ENCODE peak calls at places on chromosomes 4 and X, in four cellular contexts. M is neural progenitor cell, Z is GM23248, P is mesenchymal stem cell. U is an unnamed sample.

GRCh38 chrX:40182095-40182494 is 84.3 kb upstream of the BCOR start:
- DNase-seq in M (no peak), Z (no peak), P (no peak), U (no peak)

GRCh38 chr4:22778547-22779163 is 85.9 kb downstream of the GBA3 start:
- DNase-seq in M (no peak), Z (no peak), P (no peak), U (no peak)

GRCh38 chr4:89712141-89712540 is 124.8 kb downstream of the SNCA start:
- DNase-seq in M (no peak), Z (peak), P (no peak), U (no peak)

GRCh38 chrX:134480061-134480460 is 20.1 kb downstream of the HPRT1 start:
- DNase-seq in M (no peak), Z (peak), P (no peak), U (no peak)

GRCh38 chrX:16695079-16695676 is 17.3 kb downstream of the CTPS2 start:
- DNase-seq in M (peak), Z (peak), P (peak), U (peak)

GRCh38 chrX:134936542-134936941 is 54.2 kb upstream of the SMIM10 start:
- DNase-seq in M (no peak), Z (peak), P (peak), U (peak)

GRCh38 chrX:154000051-154000450 is 19.7 kb downstream of the IRAK1 start:
- DNase-seq in M (no peak), Z (no peak), P (no peak), U (no peak)

GRCh38 chr4:146342600-146343192 is 128.4 kb downstream of the REELD1 start:
- DNase-seq in M (peak), Z (peak), P (peak), U (peak)

GRCh38 chrX:19344207-19344534 is 444 bp downstream of the PDHA1 start:
- DNase-seq in M (no peak), Z (peak), P (no peak), U (no peak)

GRCh38 chr4:60400599-60400998 is 799.5 kb upstream of the ADGRL3 start:
- DNase-seq in M (no peak), Z (no peak), P (no peak), U (no peak)

GRCh38 chr4:1061372-1061700 is 49.9 kb downstream of the FGFRL1 start:
- DNase-seq in M (no peak), Z (no peak), P (no peak), U (no peak)

GRCh38 chr4:56134272-56134671 is 185.5 kb downstream of the CEP135 start:
- DNase-seq in M (peak), Z (peak), P (peak), U (no peak)

GRCh38 chrX:47497274-47497673 is 14.3 kb upstream of the ZNF41 start:
- DNase-seq in M (no peak), Z (peak), P (peak), U (no peak)

GRCh38 chrX:79572566-79572965 is 205.4 kb upstream of the ITM2A start:
- DNase-seq in M (no peak), Z (no peak), P (no peak), U (no peak)

GRCh38 chr4:56654238-56654632 is 26.9 kb downstream of the HOPX start:
- DNase-seq in M (no peak), Z (no peak), P (no peak), U (no peak)

GRCh38 chrX:15143050-15143824 is 126.6 kb downstream of the ASB9 start:
- DNase-seq in M (peak), Z (peak), P (peak), U (peak)

GRCh38 chr4:162683659-162684370 is 482.9 kb downstream of the NAF1 start:
- DNase-seq in M (no peak), Z (no peak), P (peak), U (peak)

DNA sequence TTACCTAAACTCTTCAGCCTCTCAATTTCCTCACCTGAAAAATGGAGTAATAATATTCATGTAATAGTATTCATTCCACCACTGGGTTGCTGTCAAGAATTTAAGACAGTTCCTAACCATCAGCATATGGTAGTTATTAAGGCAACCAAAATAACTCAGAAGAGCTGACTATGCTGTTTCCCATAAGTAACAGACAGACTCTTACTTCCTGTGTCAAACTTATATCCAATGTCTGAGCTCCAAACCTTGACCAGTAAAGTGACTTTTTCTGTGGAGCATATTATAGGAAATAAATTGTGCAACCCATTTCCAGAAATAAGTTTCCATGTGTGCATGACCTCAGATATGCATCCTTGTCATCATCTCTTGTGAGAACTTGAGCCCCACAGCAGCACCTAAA is 78.7 kb downstream of the HADH start:
- DNase-seq in M (no peak), Z (peak), P (peak), U (no peak)
- H3K27ac ChIP-seq in M (no peak), Z (no peak), P (no peak), U (no peak)

GRCh38 chr4:110208419-110208818 is 10.0 kb upstream of the ELOVL6 start:
- DNase-seq in M (no peak), Z (no peak), P (no peak), U (no peak)
- H3K4me3 ChIP-seq in M (no peak), Z (no peak), P (no peak), U (no peak)

GRCh38 chr4:53929311-53929710 is 135.1 kb downstream of the CHIC2 start:
- DNase-seq in M (no peak), Z (no peak), P (no peak), U (no peak)
- H2AFZ ChIP-seq in M (no peak), Z (no peak), P (no peak), U (no peak)

DNA sequence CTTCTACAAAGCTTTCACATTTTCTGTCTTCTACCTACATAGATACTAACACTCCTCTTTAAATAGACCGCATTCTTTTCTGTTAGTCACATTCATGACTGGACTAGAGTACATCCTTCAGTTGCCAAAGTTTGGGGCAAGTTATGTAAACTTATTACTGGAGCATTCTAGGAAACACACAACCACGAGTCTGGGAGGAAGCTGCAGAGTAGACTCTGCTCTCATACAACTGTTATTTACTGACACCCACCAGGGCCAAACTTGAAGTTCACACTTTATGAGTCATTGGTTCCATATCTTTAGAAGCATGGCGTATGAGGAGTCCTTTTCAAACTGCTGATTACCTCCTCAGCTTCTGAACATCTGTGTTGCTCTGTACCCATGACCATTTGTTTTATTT is 87.0 kb downstream of the RNF150 start:
- DNase-seq in M (no peak), Z (peak), P (peak), U (peak)
- H3K27ac ChIP-seq in M (no peak), Z (peak), P (peak), U (no peak)

GRCh38 chr4:94819371-94819770 is 61.6 kb downstream of the BMPR1B start:
- DNase-seq in M (no peak), Z (no peak), P (peak), U (no peak)
- H3K4me3 ChIP-seq in M (no peak), Z (no peak), P (no peak), U (no peak)